ENCODE peak calls at places on chromosomes 1 and 21, in six cellular contexts. N is AG09309, O is aorta, E is IMR-90, L is lower leg skin, Q is sigmoid colon. B is an unnamed sample.

GRCh38 chr1:91650764-91651163 is 150.1 kb downstream of the CDC7 start:
- DNase-seq in O (peak), N (peak), L (peak), Q (peak), E (peak), B (peak)

GRCh38 chr1:215507119-215507518 is 60.0 kb upstream of the KCTD3 start:
- DNase-seq in O (no peak), N (no peak), E (peak), L (no peak), Q (no peak), B (no peak)

GRCh38 chr1:100496896-100497295 is 41.0 kb upstream of the GPR88 start:
- DNase-seq in E (no peak), L (no peak), N (no peak), Q (no peak), O (no peak), B (no peak)

GRCh38 chr1:162654915-162655620 is 22.8 kb downstream of the DDR2 start:
- DNase-seq in N (no peak), O (no peak), L (no peak), E (no peak), Q (no peak), B (no peak)

GRCh38 chr1:64895500-64895899 is 70.8 kb downstream of the JAK1 start:
- DNase-seq in L (no peak), O (no peak), N (no peak), Q (no peak), E (no peak), B (no peak)

GRCh38 chr1:36366091-36366661 is 19.5 kb downstream of the STK40 start:
- DNase-seq in Q (peak), O (no peak), N (no peak), L (no peak), E (peak), B (peak)

GRCh38 chr1:226572325-226572726 is 23.8 kb downstream of the STUM start:
- DNase-seq in L (no peak), O (peak), Q (peak), N (no peak), E (no peak), B (no peak)

GRCh38 chr1:4655674-4656532 is 1.5 kb downstream of the AJAP1 start:
- DNase-seq in E (no peak), O (peak), N (no peak), Q (peak), L (no peak), B (peak)

GRCh38 chr1:89381617-89382016 is 17.8 kb downstream of the GBP6 start:
- DNase-seq in E (no peak), L (no peak), N (no peak), Q (no peak), O (no peak), B (no peak)

GRCh38 chr1:245322673-245323072 is 167.9 kb downstream of the KIF26B start:
- DNase-seq in O (no peak), L (no peak), N (no peak), E (no peak), Q (no peak), B (peak)

GRCh38 chr1:174789399-174789798 is 210.3 kb upstream of the CACYBP start:
- DNase-seq in Q (no peak), E (peak), N (peak), O (no peak), L (no peak), B (peak)

GRCh38 chr1:24957016-24957807 is 27.1 kb upstream of the RUNX3 start:
- DNase-seq in O (peak), Q (peak), L (no peak), E (no peak), N (no peak), B (no peak)
- H3K4me3 ChIP-seq in O (no peak), Q (no peak), L (no peak), E (no peak), N (no peak), B (no peak)

GRCh38 chr21:33644383-33645074 is 2.2 kb downstream of the ITSN1 start:
- DNase-seq in N (peak), E (peak), Q (peak), L (no peak), O (no peak), B (peak)
- H3K4me3 ChIP-seq in N (peak), E (peak), Q (no peak), L (no peak), O (no peak), B (peak)

DNA sequence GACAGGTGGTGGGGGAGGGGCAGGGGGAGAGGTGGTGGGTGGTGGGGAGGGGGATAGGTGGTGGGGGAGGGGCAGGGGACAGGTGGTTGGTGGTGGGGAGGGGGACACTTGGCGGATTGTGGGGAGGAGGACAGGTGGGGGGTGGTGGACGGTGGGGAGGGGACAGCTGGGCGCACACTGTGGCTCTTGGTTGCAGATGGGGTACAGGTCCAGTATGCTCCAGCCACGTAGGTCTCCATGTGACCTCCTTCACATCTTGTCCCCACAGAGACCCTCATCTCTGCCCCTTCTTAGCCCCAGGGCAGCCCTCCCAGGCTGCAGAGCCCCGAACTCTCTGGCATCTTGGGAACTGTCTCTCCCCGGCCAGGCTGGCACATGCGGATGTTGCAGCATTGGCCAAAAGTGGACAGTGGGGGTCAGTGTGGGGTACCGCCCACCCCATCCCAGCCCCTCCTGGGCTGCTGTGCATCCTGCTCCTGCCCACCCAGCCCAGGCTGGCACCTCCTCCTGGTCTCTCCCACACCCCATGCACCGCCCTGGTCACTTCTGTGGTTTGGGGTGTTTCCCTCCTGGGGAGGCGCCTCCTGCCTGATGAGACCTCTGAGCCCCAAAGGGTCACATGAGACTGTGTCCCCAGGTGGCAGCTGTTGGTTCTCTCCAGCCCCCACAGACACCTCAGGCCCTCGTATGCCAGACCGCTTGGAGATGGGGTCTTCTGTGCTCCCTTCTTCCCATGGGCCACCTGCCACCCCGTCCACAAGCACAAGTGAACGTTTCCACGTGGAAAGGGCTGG is 7.6 kb upstream of the SLC19A1 start:
- DNase-seq in E (no peak), N (no peak), O (peak), Q (peak), L (peak), B (no peak)
- H3K4me3 ChIP-seq in E (no peak), N (no peak), O (no peak), Q (no peak), L (no peak), B (no peak)

GRCh38 chr1:116916002-116916401 is 6.3 kb downstream of the PTGFRN start:
- DNase-seq in E (no peak), L (no peak), N (no peak), Q (no peak), O (no peak), B (no peak)

GRCh38 chr1:116915182-116915611 is 5.5 kb downstream of the PTGFRN start:
- DNase-seq in Q (peak), N (no peak), E (no peak), O (no peak), L (no peak), B (no peak)

GRCh38 chr1:116912846-116913245 is 3.1 kb downstream of the PTGFRN start:
- DNase-seq in E (no peak), L (no peak), N (no peak), O (no peak), Q (peak), B (no peak)

GRCh38 chr1:116913941-116914340 is 4.2 kb downstream of the PTGFRN start:
- DNase-seq in L (no peak), Q (no peak), N (no peak), E (no peak), O (no peak), B (no peak)

GRCh38 chr1:116914667-116915066 is 5.0 kb downstream of the PTGFRN start:
- DNase-seq in Q (no peak), O (no peak), N (no peak), E (no peak), L (no peak), B (no peak)
- H3K4me3 ChIP-seq in Q (no peak), O (no peak), N (no peak), E (no peak), L (no peak), B (no peak)

GRCh38 chr1:34867421-34867820 is 7.9 kb upstream of the SMIM12 start:
- DNase-seq in O (no peak), N (no peak), Q (no peak), E (no peak), L (no peak), B (no peak)

GRCh38 chr1:34865573-34865972 is 6.0 kb upstream of the SMIM12 start:
- DNase-seq in O (no peak), N (no peak), E (no peak), Q (no peak), L (no peak), B (no peak)

GRCh38 chr1:34868230-34869049 is 8.9 kb upstream of the SMIM12 start:
- DNase-seq in N (no peak), O (no peak), E (no peak), L (peak), Q (no peak), B (no peak)

GRCh38 chr1:34865981-34866761 is 6.6 kb upstream of the SMIM12 start:
- DNase-seq in L (peak), E (peak), N (no peak), Q (peak), O (peak), B (peak)

GRCh38 chr1:34866762-34867109 is 7.2 kb upstream of the SMIM12 start:
- DNase-seq in O (no peak), N (no peak), Q (no peak), E (no peak), L (no peak), B (no peak)
- H3K4me3 ChIP-seq in O (no peak), N (peak), Q (peak), E (peak), L (no peak), B (peak)

GRCh38 chr21:34526618-34527290 is 14.7 kb upstream of the KCNE1 start:
- DNase-seq in Q (peak), E (peak), N (peak), L (no peak), O (peak), B (peak)
- H3K4me3 ChIP-seq in Q (peak), E (peak), N (peak), L (peak), O (peak), B (peak)

GRCh38 chr1:117758444-117759316 is 152.8 kb downstream of the TENT5C start:
- DNase-seq in O (peak), L (no peak), E (peak), N (peak), Q (peak), B (peak)
- H3K4me3 ChIP-seq in O (peak), L (no peak), E (peak), N (peak), Q (peak), B (peak)

DNA sequence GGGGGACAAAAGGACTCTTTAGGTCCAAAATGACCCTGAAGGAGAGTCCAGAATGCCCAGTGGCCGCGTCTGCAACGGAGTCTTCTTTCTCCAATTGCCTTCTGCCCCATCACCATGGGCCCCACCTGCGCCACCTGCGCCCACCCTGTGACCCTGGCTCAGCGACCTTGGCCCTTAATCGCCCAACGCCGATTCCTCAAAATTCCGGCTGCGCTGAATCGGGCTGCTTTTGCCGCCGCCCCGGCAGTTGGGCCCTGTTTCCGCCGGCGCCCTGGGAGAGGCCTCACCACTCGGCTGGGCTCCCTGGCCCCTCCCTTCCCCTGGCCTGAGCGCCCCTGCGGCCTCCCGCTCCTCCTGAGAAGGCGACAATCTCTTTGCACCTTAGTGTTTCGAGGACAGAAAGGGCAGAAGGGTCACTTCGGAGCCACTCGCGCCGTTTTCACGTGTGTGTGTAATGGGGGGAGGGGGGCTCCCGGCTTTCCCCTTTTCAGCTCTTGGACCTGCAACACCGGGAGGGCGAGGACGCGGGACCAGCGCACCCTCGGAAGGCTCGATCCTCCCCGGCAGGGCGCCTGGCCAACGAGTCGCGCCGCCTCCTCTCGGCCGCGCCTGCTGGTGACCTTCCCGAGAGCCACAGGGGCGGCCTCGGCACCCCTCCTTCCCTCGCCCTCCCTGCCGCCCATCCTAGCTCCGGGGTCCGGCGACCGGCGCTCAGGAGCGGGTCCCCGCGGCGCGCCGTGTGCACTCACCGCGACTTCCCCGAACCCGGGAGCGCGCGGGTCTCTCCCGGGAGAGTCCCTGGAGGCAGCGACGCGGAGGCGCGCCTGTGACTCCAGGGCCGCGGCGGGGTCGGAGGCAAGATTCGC is 522 bp upstream of the SIM2 start:
- DNase-seq in N (no peak), E (peak), L (no peak), Q (no peak), O (no peak), B (no peak)
- H3K4me3 ChIP-seq in N (no peak), E (peak), L (no peak), Q (peak), O (peak), B (no peak)

B was measured in fibroblast of mammary gland.